ENCODE peak calls at places on chromosomes 2 and 18, in nine cellular contexts. U is CD8-positive, alpha-beta T cell; X is dorsolateral prefrontal cortex; H is astrocyte; E is astrocyte of the spinal cord; G is fibroblast of mammary gland; O is PC-3; T is uterus; S is GM13977. J is an unnamed sample.

GRCh38 chr2:88626171-88627054 is 851 bp downstream of the EIF2AK3 start:
- DNase-seq in U (peak; percentile 51), X (peak; percentile 46), H (no peak), E (peak; percentile 16), G (no peak), O (peak; percentile 25), T (peak; percentile 40), S (peak; percentile 21), J (no peak)

GRCh38 chr18:9835796-9836195 is 50.0 kb upstream of the TXNDC2 start:
- DNase-seq in U (no peak), X (no peak), H (peak; percentile 30), E (peak; percentile 64), G (no peak), O (no peak), T (no peak), S (no peak), J (no peak)

GRCh38 chr2:95062716-95063400 is 37.4 kb downstream of the MAL start:
- DNase-seq in U (no peak), X (no peak), H (no peak), E (no peak), G (no peak), O (peak; percentile 56), T (no peak), S (peak; percentile 76), J (no peak)

GRCh38 chr2:219542931-219543595 is 546 bp downstream of the CHPF start:
- DNase-seq in U (no peak), X (no peak), H (no peak), E (peak; percentile 32), G (peak; percentile 19), O (peak; percentile 50), T (no peak), S (no peak), J (no peak)

GRCh38 chr2:8645176-8645831 is 36.6 kb upstream of the ID2 start:
- DNase-seq in U (no peak), X (no peak), H (no peak), E (no peak), G (no peak), O (no peak), T (no peak), S (no peak), J (no peak)

GRCh38 chr2:44999540-44999939 is 9.7 kb downstream of the SIX2 start:
- DNase-seq in U (no peak), X (no peak), H (no peak), E (no peak), G (no peak), O (no peak), T (no peak), S (no peak), J (no peak)

GRCh38 chr2:117957616-117958015 is 56.3 kb downstream of the CCDC93 start:
- DNase-seq in U (no peak), X (no peak), H (no peak), E (no peak), G (no peak), O (peak; percentile 29), T (no peak), S (no peak), J (no peak)

GRCh38 chr18:30618567-30618966 is 424.0 kb downstream of the DSC3 start:
- DNase-seq in U (no peak), X (no peak), H (no peak), E (no peak), G (no peak), O (no peak), T (no peak), S (no peak), J (no peak)

GRCh38 chr2:75560022-75560767 is 544 bp downstream of the EVA1A start:
- DNase-seq in U (no peak), X (no peak), H (peak; percentile 33), E (peak; percentile 45), G (peak; percentile 41), O (peak; percentile 61), T (peak; percentile 16), S (peak; percentile 39), J (no peak)

GRCh38 chr2:198440833-198441232 is 636.4 kb downstream of the PLCL1 start:
- DNase-seq in U (no peak), X (no peak), H (no peak), E (no peak), G (no peak), O (no peak), T (no peak), S (no peak), J (no peak)

GRCh38 chr2:172395503-172395902 is 31.9 kb upstream of the ITGA6 start:
- DNase-seq in U (no peak), X (no peak), H (peak; percentile 37), E (no peak), G (no peak), O (peak; percentile 29), T (no peak), S (no peak), J (no peak)

GRCh38 chr2:5111581-5111980 is 580.6 kb upstream of the SOX11 start:
- DNase-seq in U (no peak), X (no peak), H (no peak), E (no peak), G (no peak), O (peak; percentile 60), T (no peak), S (no peak), J (no peak)

GRCh38 chr2:39548971-39549370 is 111.9 kb upstream of the MAP4K3 start:
- DNase-seq in U (no peak), X (no peak), H (no peak), E (no peak), G (no peak), O (no peak), T (no peak), S (no peak), J (no peak)

GRCh38 chr18:75854174-75854573 is 426.7 kb upstream of the SMIM21 start:
- DNase-seq in U (no peak), X (no peak), H (no peak), E (no peak), G (no peak), O (peak; percentile 20), T (no peak), S (no peak), J (no peak)
- TF ChIP-seq CTCF in U (no peak), X (peak; percentile 30), H (peak; percentile 5), E (peak; percentile 16), G (peak; percentile 11), O (peak; percentile 64), T (no peak), S (peak; percentile 32), J (peak; percentile 44)

GRCh38 chr18:42635378-42636048 is 480.0 kb downstream of the RIT2 start:
- DNase-seq in U (no peak), X (no peak), H (no peak), E (no peak), G (no peak), O (no peak), T (no peak), S (no peak), J (no peak)
- TF ChIP-seq CTCF in U (no peak), X (no peak), H (no peak), E (no peak), G (no peak), O (no peak), T (no peak), S (peak; percentile 5), J (peak; percentile 34)

GRCh38 chr2:201794261-201794660 is 12.1 kb upstream of the CDK15 start:
- DNase-seq in U (no peak), X (no peak), H (peak; percentile 39), E (no peak), G (no peak), O (no peak), T (no peak), S (no peak), J (no peak)

GRCh38 chr2:201796478-201796865 is 9.9 kb upstream of the CDK15 start:
- DNase-seq in U (no peak), X (no peak), H (no peak), E (no peak), G (no peak), O (peak; percentile 26), T (no peak), S (no peak), J (no peak)

GRCh38 chr2:201795608-201796477 is 10.5 kb upstream of the CDK15 start:
- DNase-seq in U (no peak), X (no peak), H (peak; percentile 45), E (peak; percentile 72), G (peak; percentile 70), O (peak; percentile 70), T (no peak), S (peak; percentile 40), J (no peak)

GRCh38 chr2:201790989-201791388 is 10.3 kb upstream of the ALS2 start:
- DNase-seq in U (no peak), X (no peak), H (no peak), E (no peak), G (no peak), O (no peak), T (no peak), S (no peak), J (no peak)

GRCh38 chr2:201793631-201794030 is 12.7 kb upstream of the CDK15 start:
- DNase-seq in U (no peak), X (no peak), H (peak; percentile 79), E (no peak), G (no peak), O (no peak), T (no peak), S (no peak), J (no peak)
- TF ChIP-seq CTCF in U (no peak), X (no peak), H (no peak), E (no peak), G (no peak), O (no peak), T (no peak), S (no peak), J (no peak)

GRCh38 chr18:21083017-21083416 is 28.6 kb downstream of the ROCK1 start:
- DNase-seq in U (no peak), X (no peak), H (no peak), E (no peak), G (no peak), O (no peak), T (no peak), S (no peak), J (no peak)
- TF ChIP-seq CTCF in U (no peak), X (no peak), H (no peak), E (no peak), G (no peak), O (no peak), T (no peak), S (no peak), J (no peak)

GRCh38 chr2:17470855-17471641 is 47.2 kb downstream of the RAD51AP2 start:
- DNase-seq in U (no peak), X (no peak), H (peak; percentile 85), E (peak; percentile 75), G (peak; percentile 51), O (peak; percentile 43), T (no peak), S (no peak), J (no peak)
- TF ChIP-seq CTCF in U (no peak), X (no peak), H (peak; percentile 45), E (peak; percentile 54), G (peak; percentile 53), O (peak; percentile 78), T (no peak), S (peak; percentile 51), J (peak; percentile 50)

DNA sequence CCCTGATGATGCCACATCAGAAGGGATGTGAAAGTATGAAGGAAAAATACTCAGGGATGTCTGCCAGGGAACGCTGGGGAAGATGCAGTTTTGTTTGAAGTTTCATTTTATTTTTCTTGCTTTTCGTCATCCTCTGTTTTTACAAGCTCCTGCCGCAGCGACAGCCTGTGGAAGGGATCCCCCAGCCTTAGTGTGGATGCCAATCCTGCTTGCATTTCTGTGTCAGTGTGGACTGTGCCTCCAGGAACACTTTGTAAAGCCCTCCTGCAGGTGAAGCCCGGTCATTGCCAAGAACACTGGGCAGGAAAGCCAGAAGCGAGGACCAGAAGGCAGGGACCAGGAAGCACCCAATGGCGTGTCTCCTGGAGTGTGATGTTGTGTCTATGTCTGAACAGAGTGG is 234.3 kb downstream of the SEPTIN10 start:
- DNase-seq in U (no peak), X (no peak), H (no peak), E (peak; percentile 28), G (no peak), O (no peak), T (peak; percentile 3), S (no peak), J (no peak)
- TF ChIP-seq CTCF in U (no peak), X (no peak), H (no peak), E (no peak), G (no peak), O (no peak), T (no peak), S (no peak), J (no peak)

J was measured in chondrocyte.